ENCODE peak calls at places on chromosomes 16 and 17, in nine cellular contexts. J, W, G, N, D, K, T, I and V are unnamed samples.

GRCh38 chr16:27745348-27745747 is 195.4 kb downstream of the KATNIP start:
- DNase-seq in J (no peak), W (no peak), G (no peak), N (no peak), D (no peak), K (no peak), T (no peak), I (no peak), V (no peak)

GRCh38 chr17:32258383-32259121 is 7.1 kb upstream of the RHBDL3 start:
- DNase-seq in J (no peak), W (no peak), G (no peak), N (no peak), D (no peak), K (peak), T (no peak), I (no peak), V (no peak)

GRCh38 chr16:66447491-66447890 is 20.4 kb downstream of the BEAN1 start:
- DNase-seq in J (no peak), W (no peak), G (no peak), N (no peak), D (no peak), K (no peak), T (no peak), I (no peak), V (no peak)

GRCh38 chr16:27920391-27920891 is 143.1 kb downstream of the GSG1L start:
- DNase-seq in J (no peak), W (no peak), G (no peak), N (peak), D (no peak), K (peak), T (no peak), I (no peak), V (no peak)

GRCh38 chr16:30349695-30350094 is 5.4 kb downstream of the CD2BP2 start:
- DNase-seq in J (peak), W (no peak), G (no peak), N (no peak), D (no peak), K (no peak), T (no peak), I (no peak), V (peak)

GRCh38 chr17:64084940-64085649 is 44.8 kb downstream of the ERN1 start:
- DNase-seq in J (no peak), W (no peak), G (no peak), N (no peak), D (no peak), K (no peak), T (no peak), I (no peak), V (no peak)

GRCh38 chr16:15983898-15984297 is 34.5 kb downstream of the ABCC1 start:
- DNase-seq in J (peak), W (no peak), G (no peak), N (no peak), D (no peak), K (no peak), T (no peak), I (peak), V (no peak)

GRCh38 chr17:28999216-28999615 is 6.6 kb downstream of the SEZ6 start:
- DNase-seq in J (no peak), W (no peak), G (no peak), N (no peak), D (no peak), K (no peak), T (no peak), I (no peak), V (no peak)

GRCh38 chr17:64180674-64181073 is 50.7 kb upstream of the ERN1 start:
- DNase-seq in J (no peak), W (no peak), G (no peak), N (no peak), D (no peak), K (no peak), T (peak), I (no peak), V (no peak)

GRCh38 chr17:78176548-78177025 is 8.2 kb downstream of the SYNGR2 start:
- DNase-seq in J (peak), W (peak), G (no peak), N (peak), D (peak), K (peak), T (peak), I (peak), V (peak)

GRCh38 chr16:48035142-48035541 is 120.7 kb downstream of the ABCC12 start:
- DNase-seq in J (no peak), W (no peak), G (no peak), N (peak), D (no peak), K (no peak), T (no peak), I (no peak), V (no peak)

GRCh38 chr16:15907863-15908478 is 19.6 kb upstream of the CEP20 start:
- DNase-seq in J (no peak), W (no peak), G (no peak), N (peak), D (no peak), K (peak), T (no peak), I (peak), V (peak)

GRCh38 chr16:72094266-72094610 is 591 bp downstream of the DHX38 start:
- DNase-seq in J (no peak), W (no peak), G (no peak), N (peak), D (no peak), K (no peak), T (no peak), I (peak), V (peak)

GRCh38 chr17:45320931-45321461 is 4.2 kb upstream of the MAP3K14 start:
- DNase-seq in J (no peak), W (no peak), G (no peak), N (peak), D (no peak), K (no peak), T (peak), I (peak), V (no peak)

GRCh38 chr16:17068524-17068923 is 402.2 kb downstream of the XYLT1 start:
- DNase-seq in J (no peak), W (no peak), G (no peak), N (no peak), D (no peak), K (no peak), T (no peak), I (no peak), V (no peak)

GRCh38 chr16:6827272-6827671 is 505.4 kb upstream of the RBFOX1 start:
- DNase-seq in J (no peak), W (no peak), G (no peak), N (no peak), D (no peak), K (no peak), T (no peak), I (no peak), V (no peak)

GRCh38 chr17:72295916-72296315 is 175.1 kb downstream of the SOX9 start:
- DNase-seq in J (no peak), W (no peak), G (no peak), N (no peak), D (no peak), K (no peak), T (no peak), I (no peak), V (no peak)

GRCh38 chr17:64741038-64741641 is 79.0 kb upstream of the SMURF2 start:
- DNase-seq in J (no peak), W (no peak), G (no peak), N (no peak), D (peak), K (no peak), T (peak), I (peak), V (peak)

GRCh38 chr17:43092891-43093290 is 32.3 kb downstream of the BRCA1 start:
- DNase-seq in J (no peak), W (no peak), G (no peak), N (no peak), D (no peak), K (no peak), T (no peak), I (peak), V (no peak)

GRCh38 chr17:7704601-7705268 is at the start of gene EFNB3:
- DNase-seq in J (no peak), W (no peak), G (no peak), N (peak), D (no peak), K (peak), T (no peak), I (peak), V (no peak)

DNA sequence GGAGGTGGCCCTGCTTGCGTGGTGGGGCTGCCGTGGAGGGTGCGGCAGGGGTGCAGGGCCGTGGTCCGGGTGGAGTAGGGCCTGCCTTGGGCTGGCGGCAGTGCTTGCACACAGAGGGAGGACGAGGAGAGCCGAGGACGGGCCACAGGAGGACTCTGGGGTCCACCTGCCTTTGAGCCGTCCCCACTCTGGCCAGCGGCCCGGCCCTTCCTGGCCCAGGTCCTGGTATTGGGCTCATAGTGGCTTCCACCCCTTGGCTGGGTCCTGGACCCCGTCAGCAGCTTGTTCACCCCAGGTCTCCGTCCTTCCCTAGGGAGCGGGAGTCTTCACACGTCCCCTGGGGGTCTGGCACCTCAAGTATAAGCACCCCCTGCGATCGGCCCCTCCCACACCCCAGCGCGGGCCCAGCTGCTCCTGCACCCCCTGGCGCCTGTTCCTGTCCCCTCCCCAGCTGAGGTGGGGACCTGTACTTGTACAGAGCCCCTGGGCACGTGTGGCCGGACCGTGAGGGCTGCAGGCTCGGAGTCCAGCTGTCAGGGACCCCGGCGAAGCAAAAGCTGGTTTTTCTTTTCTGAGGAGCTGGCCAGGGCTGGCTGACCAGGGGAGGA is 40.1 kb downstream of the SOX8 start:
- DNase-seq in J (no peak), W (no peak), G (no peak), N (no peak), D (no peak), K (no peak), T (no peak), I (no peak), V (no peak)
- H3K4me3 ChIP-seq in J (no peak), W (no peak), G (no peak), N (no peak), D (no peak), K (no peak), T (no peak), I (no peak), V (no peak)

GRCh38 chr17:49362723-49363117 is 670 bp upstream of the ZNF652 start:
- DNase-seq in J (no peak), W (no peak), G (no peak), N (peak), D (no peak), K (no peak), T (no peak), I (peak), V (no peak)

GRCh38 chr17:49363251-49363650 is 1.2 kb upstream of the ZNF652 start:
- DNase-seq in J (no peak), W (no peak), G (no peak), N (no peak), D (no peak), K (no peak), T (no peak), I (no peak), V (no peak)

GRCh38 chr17:49364119-49364518 is 2.1 kb upstream of the ZNF652 start:
- DNase-seq in J (no peak), W (no peak), G (no peak), N (no peak), D (no peak), K (no peak), T (no peak), I (no peak), V (no peak)

GRCh38 chr17:49369089-49369488 is 7.0 kb upstream of the ZNF652 start:
- DNase-seq in J (no peak), W (no peak), G (no peak), N (no peak), D (no peak), K (no peak), T (no peak), I (no peak), V (no peak)

DNA sequence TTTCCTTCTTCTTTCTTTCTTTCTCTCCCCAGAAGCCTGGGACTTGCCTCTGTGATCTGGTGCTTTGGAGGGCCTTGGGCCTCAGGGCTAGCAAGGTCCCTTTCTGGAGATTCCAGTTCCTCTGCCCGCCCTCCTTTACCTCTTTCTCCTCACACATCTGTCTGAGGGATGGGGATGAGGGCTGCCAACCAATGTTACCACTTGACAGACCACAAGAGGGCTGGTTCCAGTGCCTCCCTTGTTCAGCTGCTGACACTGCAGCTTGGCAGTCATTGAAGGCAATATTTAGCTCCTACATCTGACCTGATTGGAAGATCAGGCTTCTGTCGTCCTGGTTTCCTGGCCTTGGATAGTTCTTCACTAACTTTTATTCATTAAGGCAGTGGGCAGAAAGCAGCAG is 3.6 kb upstream of the ZNF652 start:
- DNase-seq in J (no peak), W (no peak), G (no peak), N (peak), D (no peak), K (no peak), T (no peak), I (no peak), V (peak)
- H3K27ac ChIP-seq in J (no peak), W (no peak), G (no peak), N (no peak), D (no peak), K (no peak), T (no peak), I (no peak), V (no peak)

DNA sequence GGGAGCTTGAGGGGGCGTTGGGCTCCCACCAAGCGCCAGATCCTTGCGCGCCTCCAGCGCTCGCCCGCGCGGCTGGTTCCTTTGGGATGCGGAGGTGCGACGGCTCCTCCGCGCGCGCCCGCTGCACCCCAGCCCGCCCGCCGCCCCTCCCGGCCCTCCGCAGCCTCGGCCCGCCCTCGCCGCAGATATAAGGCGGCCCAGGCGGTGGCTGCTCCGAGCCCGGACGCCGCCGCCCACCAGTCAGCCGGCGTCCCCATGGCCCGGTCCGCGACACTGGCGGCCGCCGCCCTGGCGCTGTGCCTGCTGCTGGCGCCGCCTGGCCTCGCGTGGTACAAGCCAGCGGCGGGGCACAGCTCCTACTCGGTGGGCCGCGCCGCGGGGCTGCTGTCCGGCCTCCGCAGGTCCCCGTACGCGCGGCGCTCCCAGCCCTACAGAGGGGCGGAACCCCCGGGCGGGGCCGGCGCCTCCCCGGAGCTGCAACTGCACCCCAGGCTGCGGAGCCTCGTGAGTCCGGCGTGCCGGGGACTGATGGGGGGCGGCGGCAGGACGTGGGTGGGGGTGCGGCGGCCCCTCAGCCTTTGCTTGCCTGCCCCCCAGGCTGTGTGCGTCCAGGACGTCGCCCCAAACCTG is at the start of gene NPB:
- DNase-seq in J (no peak), W (no peak), G (no peak), N (peak), D (no peak), K (peak), T (no peak), I (no peak), V (no peak)
- H3K4me3 ChIP-seq in J (peak), W (peak), G (no peak), N (no peak), D (no peak), K (peak), T (peak), I (no peak), V (no peak)

GRCh38 chr16:79728923-79729240 is 128.3 kb upstream of the MAF start:
- DNase-seq in J (no peak), W (no peak), G (no peak), N (no peak), D (no peak), K (no peak), T (no peak), I (no peak), V (no peak)
- H3K27ac ChIP-seq in J (no peak), W (no peak), G (no peak), N (no peak), D (no peak), K (no peak), T (no peak), I (no peak), V (no peak)